ENCODE peak calls at places on chromosomes 3 and 15, in four cellular contexts. J is transverse colon, G is fibroblast of the conjunctiva, X is GM04504. E is an unnamed sample.

GRCh38 chr3:195807681-195808121 is 4.0 kb downstream of the MUC4 start:
- DNase-seq in J (peak; percentile 19), G (no peak), X (no peak), E (no peak)

GRCh38 chr3:39088889-39089288 is 18.5 kb downstream of the GORASP1 start:
- DNase-seq in X (no peak), J (no peak), G (no peak), E (no peak)

GRCh38 chr3:117671707-117672318 is 962.2 kb downstream of the TUSC7 start:
- DNase-seq in J (peak; percentile 6), X (no peak), G (no peak), E (no peak)

GRCh38 chr3:27675287-27675686 is 46.8 kb downstream of the EOMES start:
- DNase-seq in G (peak; percentile 83), J (no peak), X (no peak), E (no peak)

GRCh38 chr15:99983171-99983891 is 250.1 kb upstream of the LYSMD4 start:
- DNase-seq in J (no peak), G (no peak), X (no peak), E (no peak)

GRCh38 chr3:135038191-135038590 is 243.1 kb downstream of the EPHB1 start:
- DNase-seq in X (no peak), G (no peak), J (no peak), E (no peak)

GRCh38 chr15:65060641-65061397 is 7.0 kb downstream of the RASL12 start:
- DNase-seq in J (no peak), X (no peak), G (no peak), E (no peak)

GRCh38 chr3:191345334-191345733 is 15.0 kb upstream of the UTS2B start:
- DNase-seq in J (no peak), G (no peak), X (no peak), E (no peak)

GRCh38 chr15:63473999-63474809 is 30.2 kb upstream of the USP3 start:
- DNase-seq in X (no peak), J (peak; percentile 74), G (no peak), E (no peak)

GRCh38 chr3:133991637-133992036 is 38.1 kb downstream of the SLCO2A1 start:
- DNase-seq in J (no peak), X (no peak), G (no peak), E (no peak)

GRCh38 chr15:74403981-74404563 is 29.7 kb downstream of the SEMA7A start:
- DNase-seq in X (no peak), J (no peak), G (no peak), E (no peak)

GRCh38 chr3:132317229-132317948 is at the start of gene ACP3:
- DNase-seq in G (peak; percentile 35), X (peak; percentile 6), J (peak; percentile 15), E (peak; percentile 62)

GRCh38 chr3:51717446-51717845 is 10.6 kb downstream of the GRM2 start:
- DNase-seq in G (no peak), X (no peak), J (no peak), E (no peak)

GRCh38 chr3:131846296-131846924 is 188.4 kb downstream of the CPNE4 start:
- DNase-seq in J (no peak), G (no peak), X (no peak), E (no peak)

GRCh38 chr3:111538111-111538510 is 3.9 kb upstream of the CD96 start:
- DNase-seq in J (no peak), G (no peak), X (no peak), E (no peak)

GRCh38 chr15:77497108-77497737 is 76.5 kb downstream of the HMG20A start:
- DNase-seq in G (peak; percentile 81), J (peak; percentile 22), X (peak; percentile 51), E (peak; percentile 63)

GRCh38 chr15:80208758-80209734 is 43.0 kb downstream of the CTXND1 start:
- DNase-seq in J (no peak), X (no peak), G (no peak), E (no peak)

GRCh38 chr3:196554205-196554604 is 14.1 kb downstream of the WDR53 start:
- DNase-seq in J (no peak), G (no peak), X (no peak), E (no peak)

GRCh38 chr15:87609909-87610308 is 646.6 kb downstream of the NTRK3 start:
- DNase-seq in G (no peak), J (no peak), X (no peak), E (no peak)

GRCh38 chr3:30693470-30694120 is 87.2 kb downstream of the TGFBR2 start:
- DNase-seq in J (peak; percentile 30), X (peak; percentile 35), G (peak; percentile 71), E (peak; percentile 43)

GRCh38 chr3:50665603-50666115 is 9.1 kb upstream of the DOCK3 start:
- DNase-seq in J (no peak), X (no peak), G (no peak), E (no peak)

GRCh38 chr3:7062714-7063113 is 201.8 kb downstream of the GRM7 start:
- DNase-seq in G (no peak), J (no peak), X (no peak), E (no peak)

GRCh38 chr3:157447026-157447694 is 10.5 kb downstream of the PTX3 start:
- DNase-seq in G (peak; percentile 77), J (no peak), X (no peak), E (no peak)

GRCh38 chr15:76058714-76059319 is 968 bp upstream of the TMEM266 start:
- DNase-seq in J (no peak), X (no peak), G (no peak), E (no peak)

GRCh38 chr15:57897870-57898269 is 167.6 kb downstream of the ALDH1A2 start:
- DNase-seq in X (no peak), J (no peak), G (no peak), E (no peak)

GRCh38 chr3:109927726-109928125 is 590.4 kb upstream of the DPPA4 start:
- DNase-seq in J (no peak), X (no peak), G (no peak), E (no peak)

GRCh38 chr15:85583404-85584390 is 203.3 kb downstream of the AKAP13 start:
- DNase-seq in J (peak; percentile 65), X (peak; percentile 61), G (no peak), E (no peak)

GRCh38 chr15:64460206-64460736 is at the start of gene ZNF609:
- DNase-seq in X (peak; percentile 93), G (peak; percentile 80), J (peak; percentile 97), E (peak; percentile 85)

GRCh38 chr3:197564097-197564843 is 8.5 kb upstream of the BDH1 start:
- DNase-seq in X (no peak), G (no peak), J (no peak), E (no peak)

GRCh38 chr3:51024765-51025681 is 350.3 kb downstream of the DOCK3 start:
- DNase-seq in G (no peak), X (no peak), J (peak; percentile 60), E (no peak)

E was measured in AG09319.